ENCODE peak calls at places on chromosomes 16 and 17, in four cellular contexts. One of them, this sample, is unnamed.

GRCh38 chr16:20023190-20023589 is 50.5 kb downstream of the GPR139 start:
- DNase-seq in SK-N-SH: no peak
- DNase-seq in K562: peak
- DNase-seq in HepG2: peak
- DNase-seq in this sample: no peak

GRCh38 chr16:59355704-59356103 is 621.6 kb upstream of the GOT2 start:
- DNase-seq in SK-N-SH: no peak
- DNase-seq in K562: no peak
- DNase-seq in HepG2: no peak
- DNase-seq in this sample: no peak

GRCh38 chr16:56279132-56279531 is 87.8 kb downstream of the GNAO1 start:
- DNase-seq in SK-N-SH: no peak
- DNase-seq in K562: peak
- DNase-seq in HepG2: no peak
- DNase-seq in this sample: no peak

GRCh38 chr16:89918453-89919347 is at the start of gene MC1R:
- DNase-seq in SK-N-SH: peak
- DNase-seq in K562: peak
- DNase-seq in HepG2: peak
- DNase-seq in this sample: peak

GRCh38 chr16:14600164-14600563 is 29.9 kb downstream of the PARN start:
- DNase-seq in SK-N-SH: peak
- DNase-seq in K562: peak
- DNase-seq in HepG2: peak
- DNase-seq in this sample: no peak

GRCh38 chr17:7113273-7114071 is 1.1 kb downstream of the ASGR2 start:
- DNase-seq in SK-N-SH: no peak
- DNase-seq in K562: no peak
- DNase-seq in HepG2: peak
- DNase-seq in this sample: no peak

GRCh38 chr17:56510554-56511342 is 82.8 kb upstream of the NOG start:
- DNase-seq in SK-N-SH: no peak
- DNase-seq in K562: peak
- DNase-seq in HepG2: no peak
- DNase-seq in this sample: no peak

GRCh38 chr17:79739148-79740062 is 8.7 kb downstream of the ENPP7 start:
- DNase-seq in SK-N-SH: no peak
- DNase-seq in K562: no peak
- DNase-seq in HepG2: peak
- DNase-seq in this sample: no peak

GRCh38 chr17:47686276-47686635 is 7.7 kb upstream of the TBKBP1 start:
- DNase-seq in SK-N-SH: no peak
- DNase-seq in K562: no peak
- DNase-seq in HepG2: no peak
- DNase-seq in this sample: no peak

GRCh38 chr17:41167561-41167960 is 460 bp downstream of the KRTAP4-3 start:
- DNase-seq in SK-N-SH: no peak
- DNase-seq in K562: no peak
- DNase-seq in HepG2: no peak
- DNase-seq in this sample: no peak

GRCh38 chr16:63289834-63290460 is 1253.7 kb upstream of the CDH8 start:
- DNase-seq in SK-N-SH: peak
- DNase-seq in K562: peak
- DNase-seq in HepG2: peak
- DNase-seq in this sample: peak
- TF ChIP-seq FOXJ3 in SK-N-SH: no peak
- TF ChIP-seq FOXJ3 in K562: no peak
- TF ChIP-seq FOXJ3 in HepG2: no peak
- TF ChIP-seq FOXJ3 in this sample: no peak

DNA sequence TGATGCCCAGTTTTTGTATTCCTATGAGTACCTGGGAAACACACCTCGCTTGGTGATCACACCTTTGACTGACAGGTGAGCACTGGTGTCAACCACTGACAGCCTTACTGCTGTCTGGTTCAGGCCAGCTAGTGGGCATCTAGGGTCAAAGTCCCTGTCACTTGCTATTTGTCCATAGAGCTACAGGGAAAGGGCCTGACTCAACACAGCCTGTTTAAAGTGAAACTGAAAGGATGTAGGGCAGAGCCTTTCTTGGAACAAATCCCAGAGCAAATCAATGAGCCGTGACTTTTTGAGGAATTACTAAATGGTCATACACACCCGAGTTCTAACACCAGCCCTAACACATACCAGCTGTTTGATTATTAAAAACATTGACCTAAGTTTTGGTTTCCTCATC is 106.8 kb downstream of the DNAH9 start:
- DNase-seq in SK-N-SH: no peak
- DNase-seq in K562: no peak
- DNase-seq in HepG2: peak
- DNase-seq in this sample: no peak
- TF ChIP-seq FOXJ3 in SK-N-SH: no peak
- TF ChIP-seq FOXJ3 in K562: no peak
- TF ChIP-seq FOXJ3 in HepG2: no peak
- TF ChIP-seq FOXJ3 in this sample: no peak

DNA sequence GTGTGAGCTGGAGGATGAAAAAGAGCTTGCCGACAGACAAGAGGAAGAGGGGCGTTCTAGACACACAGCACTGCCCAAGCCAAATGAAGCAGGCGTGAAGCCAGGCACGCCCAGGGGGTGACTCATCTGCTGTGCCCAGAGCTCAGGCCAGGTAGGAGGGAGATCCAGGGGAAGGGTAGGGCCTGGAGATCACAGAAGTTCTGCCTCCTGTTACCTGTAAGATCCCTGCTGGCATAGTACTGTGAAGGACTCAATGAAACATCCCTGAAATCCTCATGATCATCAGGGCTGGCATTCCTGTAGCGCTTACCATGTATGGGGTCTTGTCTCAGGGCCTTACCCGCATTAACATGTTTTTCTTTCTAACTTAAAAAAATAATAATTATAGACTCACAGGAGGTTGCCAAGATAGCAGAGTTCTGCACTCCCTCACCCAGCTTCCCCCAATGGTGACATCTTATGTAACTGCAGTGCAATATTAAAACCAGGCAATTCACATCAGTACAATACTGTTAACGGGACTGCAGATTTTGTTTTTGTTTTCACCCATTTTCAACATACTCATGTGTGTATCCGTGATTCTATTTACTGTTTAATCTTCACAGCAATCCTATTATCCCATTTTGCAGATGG is 158.5 kb downstream of the XYLT1 start:
- DNase-seq in SK-N-SH: no peak
- DNase-seq in K562: no peak
- DNase-seq in HepG2: no peak
- DNase-seq in this sample: no peak
- TF ChIP-seq FOXJ3 in SK-N-SH: no peak
- TF ChIP-seq FOXJ3 in K562: no peak
- TF ChIP-seq FOXJ3 in HepG2: no peak
- TF ChIP-seq FOXJ3 in this sample: no peak

DNA sequence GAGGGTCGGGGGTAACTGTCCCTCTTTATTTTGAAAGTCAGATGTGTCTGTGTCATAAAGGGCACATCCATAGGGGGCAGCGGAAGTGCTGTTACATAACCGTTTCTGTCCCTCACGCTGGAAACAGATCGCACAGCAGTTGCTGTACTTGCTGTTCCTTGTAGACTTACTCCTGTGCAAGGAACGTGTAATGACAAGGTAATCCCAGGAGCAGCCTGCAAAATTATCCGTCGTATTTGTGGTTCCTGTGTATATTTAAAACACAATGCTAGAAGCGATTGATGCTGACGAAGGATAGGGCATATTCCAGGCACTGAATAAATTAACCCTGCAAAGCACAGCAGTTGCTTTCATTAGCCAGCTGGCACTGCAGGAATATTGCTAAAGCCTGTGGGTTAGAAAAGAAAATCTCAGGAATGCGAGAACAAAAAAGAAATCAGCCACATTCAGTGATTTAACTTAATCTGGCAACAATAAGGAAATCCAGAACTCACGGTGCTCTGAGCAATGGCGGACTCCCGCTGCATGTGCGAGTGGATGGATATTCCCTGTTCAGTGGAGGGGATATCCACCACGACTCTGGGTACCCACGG is 76.2 kb downstream of the SPECC1 start:
- DNase-seq in SK-N-SH: no peak
- DNase-seq in K562: no peak
- DNase-seq in HepG2: no peak
- DNase-seq in this sample: no peak
- TF ChIP-seq FOXJ3 in SK-N-SH: no peak
- TF ChIP-seq FOXJ3 in K562: no peak
- TF ChIP-seq FOXJ3 in HepG2: no peak
- TF ChIP-seq FOXJ3 in this sample: no peak